ENCODE peak calls at places on chromosomes 13 and 19, in four cellular contexts. U is HepG2, C is A549, M is upper lobe of left lung. K is an unnamed sample.

GRCh38 chr19:9011875-9012274 is 1.7 kb upstream of the MUC16 start:
- ATAC-seq in U (no peak), C (no peak), M (no peak), K (no peak)

GRCh38 chr13:109235901-109236300 is 550.5 kb downstream of the IRS2 start:
- ATAC-seq in U (no peak), C (no peak), M (no peak), K (no peak)

GRCh38 chr13:49524740-49525501 is 29.2 kb downstream of the PHF11 start:
- ATAC-seq in U (no peak), C (no peak), M (no peak), K (no peak)

GRCh38 chr13:80361883-80362327 is 21.0 kb upstream of the SPRY2 start:
- ATAC-seq in U (peak), C (peak), M (no peak), K (no peak)

GRCh38 chr13:111344471-111345191 is 24.2 kb downstream of the TEX29 start:
- ATAC-seq in U (peak), C (peak), M (peak), K (no peak)

GRCh38 chr13:25905411-25906010 is 146.3 kb downstream of the SHISA2 start:
- ATAC-seq in U (no peak), C (no peak), M (no peak), K (no peak)

GRCh38 chr19:47274891-47275865 is 493 bp downstream of the INAFM1 start:
- ATAC-seq in U (no peak), C (no peak), M (no peak), K (peak)

GRCh38 chr13:76307157-76307556 is 579.0 kb downstream of the KCTD12 start:
- ATAC-seq in U (no peak), C (no peak), M (peak), K (no peak)

GRCh38 chr19:43675269-43675879 is 5.4 kb upstream of the PLAUR start:
- ATAC-seq in U (no peak), C (peak), M (no peak), K (no peak)

GRCh38 chr13:29193083-29193482 is 372.9 kb downstream of the MTUS2 start:
- ATAC-seq in U (no peak), C (no peak), M (no peak), K (no peak)

GRCh38 chr13:48318714-48319457 is 15.3 kb downstream of the RB1 start:
- ATAC-seq in U (no peak), C (no peak), M (peak), K (peak)

GRCh38 chr19:13932911-13933393 is 5.3 kb downstream of the PODNL1 start:
- ATAC-seq in U (no peak), C (no peak), M (no peak), K (no peak)

GRCh38 chr19:48720251-48720612 is 707 bp upstream of the MAMSTR start:
- ATAC-seq in U (peak), C (peak), M (no peak), K (peak)

GRCh38 chr19:55345818-55346724 is 6.4 kb downstream of the KMT5C start:
- ATAC-seq in U (no peak), C (peak), M (peak), K (peak)

GRCh38 chr13:110530839-110531499 is 30.6 kb downstream of the RAB20 start:
- ATAC-seq in U (no peak), C (no peak), M (no peak), K (no peak)

GRCh38 chr13:104385409-104385808 is 1319.2 kb upstream of the SLC10A2 start:
- ATAC-seq in U (no peak), C (no peak), M (peak), K (no peak)

GRCh38 chr19:18366027-18366435 is 19.9 kb upstream of the GDF15 start:
- ATAC-seq in U (no peak), C (no peak), M (peak), K (no peak)

DNA sequence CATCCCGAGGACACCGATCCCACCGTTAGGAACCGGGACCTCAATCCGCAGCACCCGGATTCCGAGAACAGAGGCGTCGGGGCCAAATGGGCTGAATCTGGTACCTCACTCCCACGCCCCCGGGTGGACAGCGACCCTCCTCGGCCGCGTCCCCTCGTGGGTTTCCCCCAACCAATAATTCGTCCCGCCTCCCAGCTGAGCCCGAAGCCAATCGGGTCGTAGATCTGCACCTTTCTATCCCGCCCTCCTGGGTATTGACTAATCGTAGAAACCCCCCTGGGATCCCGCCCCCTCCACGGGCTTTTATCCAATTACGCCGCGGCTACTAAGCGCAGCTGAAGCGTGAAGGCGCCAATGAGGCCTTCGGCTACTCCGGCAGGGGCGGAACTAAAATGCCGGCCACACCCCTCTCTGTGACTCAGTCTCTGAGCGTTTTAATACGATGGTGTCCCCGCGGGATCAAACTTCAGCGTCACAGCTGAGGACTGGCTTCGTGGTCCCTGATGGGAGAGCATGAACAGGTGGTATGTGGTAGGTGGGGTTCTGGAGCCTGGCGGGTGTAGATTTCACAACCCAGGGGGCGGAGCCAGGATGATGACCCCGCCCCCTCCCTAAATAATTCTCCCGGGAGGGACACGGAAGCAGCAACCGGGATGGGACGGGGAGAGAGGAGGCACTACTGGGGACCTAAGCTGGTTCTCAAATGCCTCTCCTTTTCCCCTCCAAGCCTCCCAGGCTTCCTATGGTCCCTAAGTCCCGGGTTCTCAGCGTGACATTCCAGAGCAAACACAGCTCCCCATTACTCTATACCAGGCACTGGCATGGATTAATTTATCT is at the start of the genes CCDC159 and TMEM205:
- ATAC-seq in U (peak), C (peak), M (peak), K (peak)
- TF ChIP-seq EP300 in U (no peak), C (no peak), M (no peak), K (no peak)

GRCh38 chr19:35619290-35619923 is 6.9 kb downstream of the HAUS5 start:
- ATAC-seq in U (no peak), C (no peak), M (no peak), K (no peak)
- TF ChIP-seq EP300 in U (no peak), C (no peak), M (no peak), K (no peak)

GRCh38 chr13:107379398-107380155 is 811.6 kb upstream of the ARGLU1 start:
- ATAC-seq in U (no peak), C (no peak), M (no peak), K (no peak)
- TF ChIP-seq EP300 in U (no peak), C (no peak), M (no peak), K (no peak)

GRCh38 chr13:98280176-98280510 is 103.1 kb upstream of the RNF113B start:
- ATAC-seq in U (no peak), C (no peak), M (no peak), K (no peak)
- TF ChIP-seq EP300 in U (no peak), C (no peak), M (no peak), K (no peak)

GRCh38 chr19:35141627-35142401 is 1.2 kb upstream of the FXYD7 start:
- ATAC-seq in U (no peak), C (no peak), M (no peak), K (no peak)

GRCh38 chr19:35140207-35140897 is 1.7 kb downstream of the FXYD1 start:
- ATAC-seq in U (no peak), C (no peak), M (no peak), K (no peak)

GRCh38 chr19:35139618-35139943 is 957 bp downstream of the FXYD1 start:
- ATAC-seq in U (peak), C (no peak), M (no peak), K (no peak)

GRCh38 chr19:35142531-35143230 is 374 bp upstream of the FXYD7 start:
- ATAC-seq in U (no peak), C (peak), M (peak), K (no peak)

GRCh38 chr19:35140898-35141626 is 2.0 kb upstream of the FXYD7 start:
- ATAC-seq in U (peak), C (peak), M (peak), K (peak)
- TF ChIP-seq EP300 in U (no peak), C (no peak), M (no peak), K (no peak)

GRCh38 chr13:74438911-74439310 is 304.7 kb upstream of the KLF12 start:
- ATAC-seq in U (no peak), C (no peak), M (no peak), K (no peak)
- TF ChIP-seq EP300 in U (no peak), C (no peak), M (no peak), K (no peak)

DNA sequence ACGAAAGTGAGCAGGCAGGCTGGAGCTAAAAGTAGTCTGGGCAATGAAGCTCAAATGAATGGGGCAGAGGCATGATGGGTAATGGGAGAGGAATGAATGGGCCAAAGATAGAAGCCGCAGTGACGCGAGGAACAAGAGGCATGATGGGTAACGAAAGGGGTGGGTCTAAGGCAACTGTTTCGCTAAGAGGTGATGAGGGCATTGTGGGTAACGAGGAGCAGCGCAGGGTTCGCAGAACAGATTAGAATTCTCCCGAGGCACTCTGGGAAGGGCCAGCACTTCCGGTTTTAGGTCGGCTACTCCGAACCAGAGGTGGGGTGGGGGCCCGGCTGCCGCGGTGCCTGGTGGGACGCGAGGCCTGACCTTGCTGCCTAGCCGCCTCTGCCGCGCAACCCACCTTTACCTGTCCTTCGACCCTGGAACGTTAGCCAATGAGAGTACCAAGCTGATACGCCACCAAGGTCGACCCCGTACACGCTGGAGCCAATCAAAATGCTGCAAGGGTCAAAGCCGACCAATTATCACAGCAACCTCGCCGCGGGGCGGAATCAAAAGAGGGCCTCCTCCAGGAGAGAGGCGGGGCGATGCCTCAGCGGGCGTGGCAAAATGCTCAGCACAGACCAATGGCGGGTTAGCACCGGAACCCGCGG is 563 bp upstream of the TOMM40 start:
- ATAC-seq in U (peak), C (peak), M (peak), K (peak)
- TF ChIP-seq EP300 in U (peak), C (no peak), M (no peak), K (no peak)

GRCh38 chr13:83065136-83065535 is 817.1 kb downstream of the SLITRK1 start:
- ATAC-seq in U (no peak), C (no peak), M (peak), K (peak)
- TF ChIP-seq EP300 in U (no peak), C (no peak), M (no peak), K (peak)

K was measured in gastroesophageal sphincter.